ENCODE peak calls at places on chromosomes 3 and 15, in five cellular contexts. One of them, this sample, is unnamed.

GRCh38 chr3:59514865-59515482 is 465.1 kb upstream of the CFAP20DC start:
- DNase-seq in GM19239: no peak
- DNase-seq in COR-L47: no peak
- DNase-seq in activated CD4-positive, CD25-positive, alpha-beta regulatory T cell treated with anti-CD3 and anti-CD28 coated beads, Interleukin-2, amount 50 U/mL, for 16 hours: no peak
- DNase-seq in D341Med: no peak
- DNase-seq in this sample: no peak

GRCh38 chr3:139934557-139935070 is 371 bp upstream of the CLSTN2 start:
- DNase-seq in GM19239: no peak
- DNase-seq in COR-L47: peak; percentile 76
- DNase-seq in activated CD4-positive, CD25-positive, alpha-beta regulatory T cell treated with anti-CD3 and anti-CD28 coated beads, Interleukin-2, amount 50 U/mL, for 16 hours: no peak
- DNase-seq in D341Med: peak; percentile 58
- DNase-seq in this sample: peak; percentile 18

GRCh38 chr3:25648107-25648535 is 16.6 kb downstream of the TOP2B start:
- DNase-seq in GM19239: no peak
- DNase-seq in COR-L47: peak; percentile 47
- DNase-seq in activated CD4-positive, CD25-positive, alpha-beta regulatory T cell treated with anti-CD3 and anti-CD28 coated beads, Interleukin-2, amount 50 U/mL, for 16 hours: peak; percentile 65
- DNase-seq in D341Med: peak; percentile 73
- DNase-seq in this sample: peak; percentile 59

GRCh38 chr3:46612324-46612723 is at the start of gene FAM240A:
- DNase-seq in GM19239: no peak
- DNase-seq in COR-L47: no peak
- DNase-seq in activated CD4-positive, CD25-positive, alpha-beta regulatory T cell treated with anti-CD3 and anti-CD28 coated beads, Interleukin-2, amount 50 U/mL, for 16 hours: no peak
- DNase-seq in D341Med: no peak
- DNase-seq in this sample: no peak

GRCh38 chr15:31526916-31527690 is 200.5 kb downstream of the KLF13 start:
- DNase-seq in GM19239: no peak
- DNase-seq in COR-L47: no peak
- DNase-seq in activated CD4-positive, CD25-positive, alpha-beta regulatory T cell treated with anti-CD3 and anti-CD28 coated beads, Interleukin-2, amount 50 U/mL, for 16 hours: no peak
- DNase-seq in D341Med: no peak
- DNase-seq in this sample: no peak

GRCh38 chr3:26198609-26199008 is 408.7 kb downstream of the OXSM start:
- DNase-seq in GM19239: no peak
- DNase-seq in COR-L47: no peak
- DNase-seq in activated CD4-positive, CD25-positive, alpha-beta regulatory T cell treated with anti-CD3 and anti-CD28 coated beads, Interleukin-2, amount 50 U/mL, for 16 hours: no peak
- DNase-seq in D341Med: no peak
- DNase-seq in this sample: no peak

GRCh38 chr3:170802164-170803151 is 67.5 kb downstream of the RPL22L1 start:
- DNase-seq in GM19239: no peak
- DNase-seq in COR-L47: no peak
- DNase-seq in activated CD4-positive, CD25-positive, alpha-beta regulatory T cell treated with anti-CD3 and anti-CD28 coated beads, Interleukin-2, amount 50 U/mL, for 16 hours: no peak
- DNase-seq in D341Med: no peak
- DNase-seq in this sample: no peak

GRCh38 chr3:171374661-171375285 is 85.4 kb downstream of the TNIK start:
- DNase-seq in GM19239: no peak
- DNase-seq in COR-L47: no peak
- DNase-seq in activated CD4-positive, CD25-positive, alpha-beta regulatory T cell treated with anti-CD3 and anti-CD28 coated beads, Interleukin-2, amount 50 U/mL, for 16 hours: no peak
- DNase-seq in D341Med: no peak
- DNase-seq in this sample: no peak

GRCh38 chr3:185176756-185177359 is 24.0 kb upstream of the C3orf70 start:
- DNase-seq in GM19239: no peak
- DNase-seq in COR-L47: peak; percentile 39
- DNase-seq in activated CD4-positive, CD25-positive, alpha-beta regulatory T cell treated with anti-CD3 and anti-CD28 coated beads, Interleukin-2, amount 50 U/mL, for 16 hours: no peak
- DNase-seq in D341Med: peak; percentile 62
- DNase-seq in this sample: peak; percentile 29

GRCh38 chr3:89787995-89788394 is 680.6 kb downstream of the EPHA3 start:
- DNase-seq in GM19239: no peak
- DNase-seq in COR-L47: no peak
- DNase-seq in activated CD4-positive, CD25-positive, alpha-beta regulatory T cell treated with anti-CD3 and anti-CD28 coated beads, Interleukin-2, amount 50 U/mL, for 16 hours: no peak
- DNase-seq in D341Med: no peak
- DNase-seq in this sample: no peak

GRCh38 chr15:74785716-74786032 is 3.8 kb downstream of the CSK start:
- DNase-seq in GM19239: no peak
- DNase-seq in COR-L47: no peak
- DNase-seq in activated CD4-positive, CD25-positive, alpha-beta regulatory T cell treated with anti-CD3 and anti-CD28 coated beads, Interleukin-2, amount 50 U/mL, for 16 hours: no peak
- DNase-seq in D341Med: no peak
- DNase-seq in this sample: peak; percentile 65

GRCh38 chr3:5187920-5188418 is 462 bp downstream of the EDEM1 start:
- DNase-seq in GM19239: no peak
- DNase-seq in COR-L47: no peak
- DNase-seq in activated CD4-positive, CD25-positive, alpha-beta regulatory T cell treated with anti-CD3 and anti-CD28 coated beads, Interleukin-2, amount 50 U/mL, for 16 hours: no peak
- DNase-seq in D341Med: peak; percentile 78
- DNase-seq in this sample: peak; percentile 34

GRCh38 chr3:178022599-178022998 is 513.6 kb upstream of the KCNMB2 start:
- DNase-seq in GM19239: no peak
- DNase-seq in COR-L47: no peak
- DNase-seq in activated CD4-positive, CD25-positive, alpha-beta regulatory T cell treated with anti-CD3 and anti-CD28 coated beads, Interleukin-2, amount 50 U/mL, for 16 hours: no peak
- DNase-seq in D341Med: no peak
- DNase-seq in this sample: no peak

GRCh38 chr3:129962600-129962999 is 11.9 kb upstream of the TRH start:
- DNase-seq in GM19239: no peak
- DNase-seq in COR-L47: no peak
- DNase-seq in activated CD4-positive, CD25-positive, alpha-beta regulatory T cell treated with anti-CD3 and anti-CD28 coated beads, Interleukin-2, amount 50 U/mL, for 16 hours: no peak
- DNase-seq in D341Med: no peak
- DNase-seq in this sample: no peak

GRCh38 chr15:31051646-31052045 is 49.9 kb downstream of the TRPM1 start:
- DNase-seq in GM19239: no peak
- DNase-seq in COR-L47: no peak
- DNase-seq in activated CD4-positive, CD25-positive, alpha-beta regulatory T cell treated with anti-CD3 and anti-CD28 coated beads, Interleukin-2, amount 50 U/mL, for 16 hours: no peak
- DNase-seq in D341Med: no peak
- DNase-seq in this sample: no peak

GRCh38 chr3:120983321-120983665 is 75.3 kb downstream of the STXBP5L start:
- DNase-seq in GM19239: no peak
- DNase-seq in COR-L47: no peak
- DNase-seq in activated CD4-positive, CD25-positive, alpha-beta regulatory T cell treated with anti-CD3 and anti-CD28 coated beads, Interleukin-2, amount 50 U/mL, for 16 hours: no peak
- DNase-seq in D341Med: no peak
- DNase-seq in this sample: no peak

GRCh38 chr3:14126017-14126902 is 1.4 kb downstream of the TMEM43 start:
- DNase-seq in GM19239: no peak
- DNase-seq in COR-L47: no peak
- DNase-seq in activated CD4-positive, CD25-positive, alpha-beta regulatory T cell treated with anti-CD3 and anti-CD28 coated beads, Interleukin-2, amount 50 U/mL, for 16 hours: no peak
- DNase-seq in D341Med: no peak
- DNase-seq in this sample: no peak

GRCh38 chr15:96463376-96463775 is 132.9 kb downstream of the NR2F2 start:
- DNase-seq in GM19239: no peak
- DNase-seq in COR-L47: no peak
- DNase-seq in activated CD4-positive, CD25-positive, alpha-beta regulatory T cell treated with anti-CD3 and anti-CD28 coated beads, Interleukin-2, amount 50 U/mL, for 16 hours: no peak
- DNase-seq in D341Med: no peak
- DNase-seq in this sample: no peak

GRCh38 chr15:31537770-31538592 is 211.3 kb downstream of the KLF13 start:
- DNase-seq in GM19239: no peak
- DNase-seq in COR-L47: no peak
- DNase-seq in activated CD4-positive, CD25-positive, alpha-beta regulatory T cell treated with anti-CD3 and anti-CD28 coated beads, Interleukin-2, amount 50 U/mL, for 16 hours: no peak
- DNase-seq in D341Med: no peak
- DNase-seq in this sample: no peak

GRCh38 chr3:126525853-126526667 is 2.1 kb downstream of the CHST13 start:
- DNase-seq in GM19239: no peak
- DNase-seq in COR-L47: no peak
- DNase-seq in activated CD4-positive, CD25-positive, alpha-beta regulatory T cell treated with anti-CD3 and anti-CD28 coated beads, Interleukin-2, amount 50 U/mL, for 16 hours: no peak
- DNase-seq in D341Med: no peak
- DNase-seq in this sample: no peak

GRCh38 chr3:5022966-5023776 is 43.9 kb downstream of the BHLHE40 start:
- DNase-seq in GM19239: no peak
- DNase-seq in COR-L47: no peak
- DNase-seq in activated CD4-positive, CD25-positive, alpha-beta regulatory T cell treated with anti-CD3 and anti-CD28 coated beads, Interleukin-2, amount 50 U/mL, for 16 hours: no peak
- DNase-seq in D341Med: no peak
- DNase-seq in this sample: no peak

GRCh38 chr15:69163124-69163669 is 2.8 kb downstream of the GLCE start:
- DNase-seq in GM19239: no peak
- DNase-seq in COR-L47: no peak
- DNase-seq in activated CD4-positive, CD25-positive, alpha-beta regulatory T cell treated with anti-CD3 and anti-CD28 coated beads, Interleukin-2, amount 50 U/mL, for 16 hours: no peak
- DNase-seq in D341Med: no peak
- DNase-seq in this sample: no peak

GRCh38 chr3:150922611-150923010 is 17.4 kb upstream of the MINDY4B start:
- DNase-seq in GM19239: no peak
- DNase-seq in COR-L47: no peak
- DNase-seq in activated CD4-positive, CD25-positive, alpha-beta regulatory T cell treated with anti-CD3 and anti-CD28 coated beads, Interleukin-2, amount 50 U/mL, for 16 hours: no peak
- DNase-seq in D341Med: peak; percentile 34
- DNase-seq in this sample: no peak

GRCh38 chr15:36407647-36408046 is 171.8 kb upstream of the CDIN1 start:
- DNase-seq in GM19239: no peak
- DNase-seq in COR-L47: peak; percentile 12
- DNase-seq in activated CD4-positive, CD25-positive, alpha-beta regulatory T cell treated with anti-CD3 and anti-CD28 coated beads, Interleukin-2, amount 50 U/mL, for 16 hours: no peak
- DNase-seq in D341Med: no peak
- DNase-seq in this sample: no peak

GRCh38 chr15:52095597-52096262 is 16.8 kb downstream of the BCL2L10 start:
- DNase-seq in GM19239: no peak
- DNase-seq in COR-L47: no peak
- DNase-seq in activated CD4-positive, CD25-positive, alpha-beta regulatory T cell treated with anti-CD3 and anti-CD28 coated beads, Interleukin-2, amount 50 U/mL, for 16 hours: no peak
- DNase-seq in D341Med: no peak
- DNase-seq in this sample: no peak

GRCh38 chr3:64501298-64501906 is 186.4 kb downstream of the ADAMTS9 start:
- DNase-seq in GM19239: no peak
- DNase-seq in COR-L47: no peak
- DNase-seq in activated CD4-positive, CD25-positive, alpha-beta regulatory T cell treated with anti-CD3 and anti-CD28 coated beads, Interleukin-2, amount 50 U/mL, for 16 hours: no peak
- DNase-seq in D341Med: no peak
- DNase-seq in this sample: no peak

GRCh38 chr3:140441006-140441405 is 236.9 kb upstream of the TRIM42 start:
- DNase-seq in GM19239: no peak
- DNase-seq in COR-L47: no peak
- DNase-seq in activated CD4-positive, CD25-positive, alpha-beta regulatory T cell treated with anti-CD3 and anti-CD28 coated beads, Interleukin-2, amount 50 U/mL, for 16 hours: no peak
- DNase-seq in D341Med: no peak
- DNase-seq in this sample: no peak

GRCh38 chr15:29135702-29136426 is 133.8 kb downstream of the NSMCE3 start:
- DNase-seq in GM19239: no peak
- DNase-seq in COR-L47: no peak
- DNase-seq in activated CD4-positive, CD25-positive, alpha-beta regulatory T cell treated with anti-CD3 and anti-CD28 coated beads, Interleukin-2, amount 50 U/mL, for 16 hours: no peak
- DNase-seq in D341Med: no peak
- DNase-seq in this sample: no peak

This sample was measured in GM10248.